ENCODE peak calls at places on chromosomes 1 and 21, in eight cellular contexts. D is activated T-helper 1 cell treated with Interleukin-2 at 50 U/mL for 16 hours, A is T-helper 9 cell, I is NCI-H774, N is A549, P is colonic mucosa, Y is mucosa of gallbladder, M is HFF-Myc. Q is an unnamed sample.

GRCh38 chr1:32894019-32894600 is 7.1 kb downstream of the TMEM54 start:
- DNase-seq in D (no peak), A (no peak), I (no peak), N (no peak), P (no peak), Y (no peak), M (no peak), Q (no peak)

GRCh38 chr1:154996966-154997701 is 3.7 kb downstream of the LENEP start:
- DNase-seq in D (no peak), A (no peak), I (no peak), N (no peak), P (no peak), Y (no peak), M (no peak), Q (no peak)

GRCh38 chr1:20485527-20486456 is at the start of gene CAMK2N1:
- DNase-seq in D (peak), A (peak), I (peak), N (peak), P (peak), Y (peak), M (no peak), Q (peak)

GRCh38 chr1:101165944-101166343 is 70.9 kb upstream of the S1PR1 start:
- DNase-seq in D (no peak), A (no peak), I (no peak), N (no peak), P (no peak), Y (no peak), M (no peak), Q (no peak)

GRCh38 chr1:14498839-14499238 is 99.6 kb upstream of the KAZN start:
- DNase-seq in D (no peak), A (no peak), I (no peak), N (no peak), P (no peak), Y (peak), M (no peak), Q (no peak)

GRCh38 chr1:1003618-1004419 is 3.9 kb upstream of the HES4 start:
- DNase-seq in D (no peak), A (no peak), I (no peak), N (no peak), P (no peak), Y (no peak), M (no peak), Q (no peak)

GRCh38 chr1:93255222-93256079 is 74.9 kb downstream of the CCDC18 start:
- DNase-seq in D (no peak), A (no peak), I (no peak), N (no peak), P (no peak), Y (no peak), M (peak), Q (no peak)

GRCh38 chr1:98924971-98925370 is 79.7 kb downstream of the PLPPR5 start:
- DNase-seq in D (no peak), A (no peak), I (no peak), N (no peak), P (no peak), Y (no peak), M (no peak), Q (no peak)

GRCh38 chr1:179025975-179026812 is 500 bp downstream of the FAM20B start:
- DNase-seq in D (peak), A (peak), I (peak), N (peak), P (peak), Y (peak), M (no peak), Q (peak)

GRCh38 chr1:24441996-24442668 is 26.5 kb downstream of the NIPAL3 start:
- DNase-seq in D (no peak), A (no peak), I (no peak), N (no peak), P (no peak), Y (no peak), M (no peak), Q (no peak)

GRCh38 chr1:234658143-234658542 is 48.2 kb upstream of the IRF2BP2 start:
- DNase-seq in D (no peak), A (no peak), I (no peak), N (peak), P (peak), Y (peak), M (no peak), Q (no peak)

GRCh38 chr1:45089711-45090110 is 77.7 kb downstream of the UROD start:
- DNase-seq in D (no peak), A (no peak), I (no peak), N (no peak), P (no peak), Y (no peak), M (no peak), Q (no peak)

GRCh38 chr1:181090653-181091126 is 2.2 kb downstream of the IER5 start:
- DNase-seq in D (no peak), A (peak), I (no peak), N (no peak), P (peak), Y (no peak), M (no peak), Q (no peak)

GRCh38 chr21:25837545-25838263 is 102.9 kb downstream of the GABPA start:
- DNase-seq in D (no peak), A (no peak), I (no peak), N (no peak), P (no peak), Y (no peak), M (peak), Q (peak)

GRCh38 chr1:207645632-207646081 is 724 bp downstream of the CR1L start:
- DNase-seq in D (no peak), A (no peak), I (no peak), N (no peak), P (no peak), Y (no peak), M (no peak), Q (no peak)

GRCh38 chr1:241985787-241986186 is 13.1 kb downstream of the MAP1LC3C start:
- DNase-seq in D (no peak), A (no peak), I (no peak), N (peak), P (peak), Y (no peak), M (no peak), Q (peak)

GRCh38 chr1:99986656-99987225 is 16.9 kb downstream of the SLC35A3 start:
- DNase-seq in D (no peak), A (no peak), I (no peak), N (no peak), P (peak), Y (no peak), M (no peak), Q (no peak)

GRCh38 chr1:19597463-19598309 is 46.4 kb upstream of the NBL1 start:
- DNase-seq in D (no peak), A (no peak), I (no peak), N (peak), P (peak), Y (peak), M (no peak), Q (peak)

GRCh38 chr21:23887709-23888303 is 1719.5 kb downstream of the MRPL39 start:
- DNase-seq in D (peak), A (peak), I (peak), N (no peak), P (no peak), Y (no peak), M (no peak), Q (no peak)

GRCh38 chr1:153339802-153340201 is 8.8 kb downstream of the PGLYRP4 start:
- DNase-seq in D (no peak), A (no peak), I (no peak), N (no peak), P (no peak), Y (no peak), M (no peak), Q (no peak)

GRCh38 chr1:12608311-12608957 is 9.6 kb downstream of the DHRS3 start:
- DNase-seq in D (no peak), A (no peak), I (no peak), N (peak), P (no peak), Y (no peak), M (no peak), Q (no peak)

GRCh38 chr1:204723131-204723787 is 37.7 kb upstream of the LRRN2 start:
- DNase-seq in D (no peak), A (no peak), I (peak), N (no peak), P (peak), Y (no peak), M (no peak), Q (no peak)

GRCh38 chr1:157139125-157139524 is 930 bp upstream of the ETV3 start:
- DNase-seq in D (no peak), A (no peak), I (no peak), N (no peak), P (no peak), Y (no peak), M (no peak), Q (no peak)

GRCh38 chr1:91498035-91498434 is 2.6 kb upstream of the CDC7 start:
- DNase-seq in D (no peak), A (no peak), I (no peak), N (no peak), P (no peak), Y (no peak), M (no peak), Q (no peak)

GRCh38 chr1:230487773-230488428 is 61.8 kb upstream of the PGBD5 start:
- DNase-seq in D (no peak), A (no peak), I (no peak), N (no peak), P (no peak), Y (peak), M (no peak), Q (no peak)

GRCh38 chr1:201791775-201792166 is 37.2 kb upstream of the IPO9 start:
- DNase-seq in D (no peak), A (no peak), I (peak), N (no peak), P (no peak), Y (peak), M (no peak), Q (peak)

GRCh38 chr1:81179239-81179638 is 621.5 kb upstream of the ADGRL2 start:
- DNase-seq in D (no peak), A (no peak), I (no peak), N (peak), P (no peak), Y (no peak), M (peak), Q (no peak)

GRCh38 chr21:36135391-36136094 is 664 bp downstream of the CBR3 start:
- DNase-seq in D (peak), A (peak), I (peak), N (peak), P (peak), Y (peak), M (no peak), Q (no peak)

GRCh38 chr1:112762541-112763141 is 47.5 kb upstream of the PPM1J start:
- DNase-seq in D (no peak), A (no peak), I (no peak), N (no peak), P (no peak), Y (no peak), M (no peak), Q (no peak)

GRCh38 chr1:151513626-151514101 is 2.5 kb downstream of the CGN start:
- DNase-seq in D (no peak), A (no peak), I (no peak), N (no peak), P (peak), Y (peak), M (peak), Q (peak)

Q was measured in dermis microvascular lymphatic vessel endothelial cell.